ENCODE peak calls at places on chromosomes 11 and 22, in ten cellular contexts. Y, A, M, F, H, L, J, S, D and Z are unnamed samples.

GRCh38 chr22:23789638-23790037 is 2.9 kb downstream of the SMARCB1 start:
- DNase-seq in Y (no peak), A (no peak), M (no peak), F (peak; percentile 32), H (no peak), L (no peak), J (no peak), S (no peak), D (no peak), Z (no peak)

GRCh38 chr11:48055292-48056132 is 75.2 kb downstream of the PTPRJ start:
- DNase-seq in Y (no peak), A (peak; percentile 47), M (no peak), F (no peak), H (peak; percentile 71), L (no peak), J (no peak), S (no peak), D (peak; percentile 82), Z (peak; percentile 67)

GRCh38 chr11:35177370-35177769 is 38.4 kb downstream of the CD44 start:
- DNase-seq in Y (no peak), A (peak; percentile 68), M (no peak), F (peak; percentile 59), H (no peak), L (no peak), J (no peak), S (no peak), D (peak; percentile 13), Z (peak; percentile 70)

GRCh38 chr11:92697461-92698314 is 271.8 kb upstream of the MTNR1B start:
- DNase-seq in Y (no peak), A (peak; percentile 2), M (no peak), F (no peak), H (no peak), L (no peak), J (no peak), S (no peak), D (no peak), Z (no peak)

GRCh38 chr11:14424096-14424495 is 65.1 kb upstream of the RRAS2 start:
- DNase-seq in Y (no peak), A (peak; percentile 80), M (no peak), F (no peak), H (no peak), L (no peak), J (no peak), S (no peak), D (no peak), Z (no peak)

GRCh38 chr11:125593113-125593761 is 585 bp downstream of the STT3A start:
- DNase-seq in Y (peak; percentile 42), A (peak; percentile 46), M (no peak), F (no peak), H (peak; percentile 32), L (no peak), J (no peak), S (no peak), D (peak; percentile 15), Z (no peak)

GRCh38 chr11:116536416-116536815 is 236.4 kb downstream of the BUD13 start:
- DNase-seq in Y (no peak), A (no peak), M (no peak), F (no peak), H (no peak), L (no peak), J (peak; percentile 13), S (no peak), D (no peak), Z (no peak)

GRCh38 chr11:13076961-13077360 is 67.8 kb downstream of the RASSF10 start:
- DNase-seq in Y (peak; percentile 36), A (no peak), M (no peak), F (no peak), H (no peak), L (peak; percentile 82), J (no peak), S (no peak), D (no peak), Z (no peak)

GRCh38 chr11:1034456-1035295 is 1.8 kb downstream of the MUC6 start:
- DNase-seq in Y (no peak), A (no peak), M (no peak), F (no peak), H (no peak), L (no peak), J (no peak), S (no peak), D (no peak), Z (no peak)
- H3K4me1 ChIP-seq in Y (no peaks in the 10 kb centered on the region), A (no peaks in the 10 kb centered on the region), M (peaks cover 4% of the 10 kb centered on the region), F (no peaks in the 10 kb centered on the region), H (no peaks in the 10 kb centered on the region), L (no peaks in the 10 kb centered on the region), J (no peaks in the 10 kb centered on the region), S (no peaks in the 10 kb centered on the region), D (no peaks in the 10 kb centered on the region), Z (no peaks in the 10 kb centered on the region)

DNA sequence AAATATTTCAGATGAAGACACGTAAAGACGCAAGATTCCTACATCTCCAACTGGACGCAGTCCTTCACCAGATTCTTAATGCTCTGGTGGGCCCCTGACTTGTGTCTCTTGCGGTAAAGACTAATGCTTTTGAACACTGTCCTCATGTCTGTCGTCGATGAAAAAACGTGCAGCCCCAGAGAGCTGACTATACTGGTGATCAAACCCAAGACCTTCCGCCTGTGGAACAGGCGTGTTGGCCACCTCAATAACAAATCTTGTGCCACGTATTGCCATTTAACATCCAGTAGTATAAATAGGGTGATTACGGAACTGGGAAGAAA is 45.5 kb downstream of the OR4D9 start:
- DNase-seq in Y (peak; percentile 79), A (no peak), M (no peak), F (no peak), H (no peak), L (no peak), J (no peak), S (no peak), D (no peak), Z (no peak)
- H3K4me3 ChIP-seq in Y (peak overlapping the region; percentile 58), A (peak overlapping the region; percentile 20), M (no peak overlapping the region), F (peak overlapping the region; percentile 27), H (no peak overlapping the region), L (peak overlapping the region; percentile 30), J (no peak overlapping the region), S (peak overlapping the region; percentile 35), D (no peak overlapping the region), Z (peak overlapping the region; percentile 15)

GRCh38 chr11:67409781-67410368 is 5.6 kb upstream of the CARNS1 start:
- DNase-seq in Y (no peak), A (no peak), M (no peak), F (peak; percentile 49), H (peak; percentile 59), L (no peak), J (no peak), S (no peak), D (peak; percentile 53), Z (no peak)
- H3K4me1 ChIP-seq in Y (peaks cover 4% of the 10 kb centered on the region), A (no peaks in the 10 kb centered on the region), M (no peaks in the 10 kb centered on the region), F (no peaks in the 10 kb centered on the region), H (no peaks in the 10 kb centered on the region), L (peaks cover 9% of the 10 kb centered on the region), J (no peaks in the 10 kb centered on the region), S (peaks cover 21% of the 10 kb centered on the region), D (peaks cover 36% of the 10 kb centered on the region), Z (peaks cover 94% of the 10 kb centered on the region)

GRCh38 chr11:61079416-61080150 is 22.7 kb upstream of the CD5 start:
- DNase-seq in Y (no peak), A (no peak), M (no peak), F (no peak), H (no peak), L (no peak), J (no peak), S (no peak), D (no peak), Z (no peak)
- H3K4me3 ChIP-seq in Y (no peak overlapping the region), A (no peak overlapping the region), M (no peak overlapping the region), F (no peak overlapping the region), H (no peak overlapping the region), L (no peak overlapping the region), J (no peak overlapping the region), S (no peak overlapping the region), D (no peak overlapping the region), Z (peak overlapping the region; percentile 59)

GRCh38 chr11:102457056-102457677 is 4.6 kb upstream of the TMEM123 start:
- DNase-seq in Y (no peak), A (no peak), M (no peak), F (no peak), H (no peak), L (no peak), J (no peak), S (no peak), D (no peak), Z (no peak)

GRCh38 chr11:102456381-102456780 is 3.8 kb upstream of the TMEM123 start:
- DNase-seq in Y (no peak), A (peak; percentile 39), M (no peak), F (no peak), H (no peak), L (no peak), J (no peak), S (no peak), D (no peak), Z (no peak)

GRCh38 chr11:102457865-102458264 is 5.3 kb upstream of the TMEM123 start:
- DNase-seq in Y (no peak), A (no peak), M (no peak), F (no peak), H (no peak), L (no peak), J (no peak), S (no peak), D (no peak), Z (no peak)

GRCh38 chr11:102459393-102459792 is 6.8 kb upstream of the TMEM123 start:
- DNase-seq in Y (no peak), A (no peak), M (no peak), F (no peak), H (no peak), L (no peak), J (no peak), S (no peak), D (no peak), Z (no peak)

GRCh38 chr11:102458531-102458930 is 6.0 kb upstream of the TMEM123 start:
- DNase-seq in Y (peak; percentile 25), A (no peak), M (no peak), F (no peak), H (no peak), L (no peak), J (no peak), S (no peak), D (no peak), Z (no peak)
- H3K4me1 ChIP-seq in Y (peaks cover 70% of the 10 kb centered on the region), A (peaks cover 3% of the 10 kb centered on the region), M (peaks cover under 1% of the 10 kb centered on the region), F (no peaks in the 10 kb centered on the region), H (no peaks in the 10 kb centered on the region), L (peaks cover 4% of the 10 kb centered on the region), J (no peaks in the 10 kb centered on the region), S (no peaks in the 10 kb centered on the region), D (peaks cover 63% of the 10 kb centered on the region), Z (peaks cover 22% of the 10 kb centered on the region)

DNA sequence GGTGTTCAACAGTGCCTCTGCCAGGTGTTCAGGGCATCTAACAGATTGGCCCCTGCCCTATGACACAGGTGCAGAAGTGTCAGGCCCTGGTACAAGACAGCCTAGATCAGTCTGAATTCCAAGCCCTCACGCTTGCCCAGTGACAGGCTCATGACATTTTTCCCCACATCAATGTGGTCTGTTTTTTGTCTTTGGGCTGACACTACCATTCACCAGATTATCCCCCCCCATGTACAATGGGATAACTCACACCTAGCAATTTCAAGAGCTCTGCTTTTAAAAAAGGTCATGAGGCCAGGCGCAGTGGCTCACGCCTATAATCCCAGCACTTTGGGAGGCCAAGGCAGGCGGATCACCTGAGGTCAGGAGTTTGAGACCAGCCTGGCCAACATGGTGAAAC is 155.5 kb upstream of the PITPNB start:
- DNase-seq in Y (no peak), A (no peak), M (no peak), F (peak; percentile 68), H (no peak), L (no peak), J (no peak), S (no peak), D (no peak), Z (no peak)
- H3K4me3 ChIP-seq in Y (no peak overlapping the region), A (no peak overlapping the region), M (no peak overlapping the region), F (no peak overlapping the region), H (no peak overlapping the region), L (no peak overlapping the region), J (no peak overlapping the region), S (no peak overlapping the region), D (no peak overlapping the region), Z (no peak overlapping the region)

GRCh38 chr11:9143726-9144125 is 52.3 kb upstream of the SCUBE2 start:
- DNase-seq in Y (no peak), A (no peak), M (no peak), F (no peak), H (no peak), L (no peak), J (no peak), S (no peak), D (no peak), Z (no peak)
- H3K4me1 ChIP-seq in Y (peaks cover 20% of the 10 kb centered on the region), A (peaks cover 10% of the 10 kb centered on the region), M (no peaks in the 10 kb centered on the region), F (no peaks in the 10 kb centered on the region), H (no peaks in the 10 kb centered on the region), L (peaks cover 8% of the 10 kb centered on the region), J (peaks cover 4% of the 10 kb centered on the region), S (peaks cover 3% of the 10 kb centered on the region), D (peaks cover 25% of the 10 kb centered on the region), Z (no peaks in the 10 kb centered on the region)